ENCODE peak calls at places on chromosomes 12 and 14, in seven cellular contexts. E is left lung, G is lung, N is gastrocnemius medialis, Q is right cardiac atrium, B is esophagus muscularis mucosa, Z is pancreas. P is an unnamed sample. For H3K9me3, the result is how much of the 10 kb centered on the place peaks cover.

GRCh38 chr12:68953536-68953935 is 20.6 kb upstream of the CPM start:
- DNase-seq in E (no peak), G (no peak), N (no peak), Q (no peak), B (no peak), Z (no peak), P (no peak)

GRCh38 chr12:88036368-88036965 is 7.3 kb upstream of the C12orf50 start:
- DNase-seq in E (no peak), G (no peak), N (no peak), Q (no peak), B (no peak), Z (no peak), P (no peak)

GRCh38 chr14:78904094-78904493 is 733.9 kb downstream of the NRXN3 start:
- DNase-seq in E (no peak), G (no peak), N (no peak), Q (no peak), B (no peak), Z (no peak), P (no peak)

GRCh38 chr14:24422694-24423531 is 6.6 kb downstream of the CBLN3 start:
- DNase-seq in E (no peak), G (no peak), N (no peak), Q (no peak), B (no peak), Z (no peak), P (no peak)

GRCh38 chr12:114916531-114916930 is 232.6 kb upstream of the TBX3 start:
- DNase-seq in E (no peak), G (no peak), N (no peak), Q (no peak), B (no peak), Z (no peak), P (no peak)

GRCh38 chr14:103685276-103686211 is 29.7 kb downstream of the XRCC3 start:
- DNase-seq in E (no peak), G (no peak), N (no peak), Q (no peak), B (no peak), Z (no peak), P (no peak)

GRCh38 chr14:34331728-34332623 is 130.1 kb downstream of the SPTSSA start:
- DNase-seq in E (peak), G (peak), N (peak), Q (peak), B (peak), Z (peak), P (peak)

GRCh38 chr12:114681149-114681849 is 2.7 kb downstream of the TBX3 start:
- DNase-seq in E (no peak), G (no peak), N (no peak), Q (no peak), B (no peak), Z (no peak), P (no peak)

GRCh38 chr14:53953828-53954550 is 2.6 kb downstream of the BMP4 start:
- DNase-seq in E (peak), G (no peak), N (peak), Q (peak), B (no peak), Z (peak), P (no peak)

GRCh38 chr12:79063258-79063657 is 198.7 kb downstream of the SYT1 start:
- DNase-seq in E (no peak), G (no peak), N (no peak), Q (no peak), B (no peak), Z (no peak), P (no peak)

GRCh38 chr14:20436363-20436755 is 393 bp upstream of the KLHL33 start:
- DNase-seq in E (no peak), G (no peak), N (no peak), Q (no peak), B (no peak), Z (no peak), P (no peak)

GRCh38 chr14:20438664-20439063 is 2.7 kb upstream of the KLHL33 start:
- DNase-seq in E (no peak), G (no peak), N (no peak), Q (no peak), B (no peak), Z (no peak), P (no peak)

GRCh38 chr14:20435454-20436362 is at the start of gene KLHL33:
- DNase-seq in E (no peak), G (no peak), N (peak), Q (no peak), B (no peak), Z (no peak), P (no peak)

GRCh38 chr14:20429801-20430669 is 5.9 kb downstream of the KLHL33 start:
- DNase-seq in E (no peak), G (peak), N (peak), Q (no peak), B (no peak), Z (peak), P (no peak)

GRCh38 chr14:20434701-20435453 is 1.1 kb downstream of the KLHL33 start:
- DNase-seq in E (no peak), G (no peak), N (peak), Q (peak), B (no peak), Z (peak), P (peak)
- H3K4me3 ChIP-seq in E (peak), G (no peak), N (peak), Q (peak), B (peak), Z (no peak), P (peak)

DNA sequence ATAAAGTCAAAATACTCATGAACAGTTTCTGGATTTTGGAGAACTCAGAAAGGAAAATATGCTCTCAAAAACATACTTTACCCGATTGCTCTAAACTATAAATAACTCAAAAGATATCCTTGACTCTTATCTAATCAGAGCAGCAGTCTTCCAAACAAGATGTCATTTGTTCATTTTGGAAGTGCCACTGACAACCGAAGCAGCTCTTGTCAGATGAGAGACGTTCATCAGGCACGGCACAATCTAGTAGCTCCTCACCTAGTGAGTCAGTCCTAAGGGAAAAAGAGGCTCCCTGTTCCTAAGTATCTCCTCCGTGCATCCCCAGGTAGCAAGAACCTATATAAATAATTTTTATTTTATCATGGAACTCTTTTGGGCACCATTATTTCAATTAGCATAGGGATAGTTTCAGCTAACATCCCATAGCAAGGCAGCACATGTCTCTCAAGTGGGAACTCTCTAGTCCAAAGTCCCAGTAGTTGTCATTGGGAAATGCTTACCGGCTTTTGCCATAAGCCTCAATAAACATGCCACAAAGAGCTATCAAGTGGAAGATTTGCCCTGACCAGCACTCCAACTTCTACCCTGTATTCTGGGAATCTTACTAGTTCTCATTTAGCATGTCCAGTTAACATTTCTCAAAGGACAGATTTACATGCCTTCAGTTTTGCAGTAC is 14.1 kb upstream of the TMEM263 start:
- DNase-seq in E (no peak), G (no peak), N (no peak), Q (no peak), B (no peak), Z (no peak), P (no peak)
- H3K9me3 ChIP-seq in E (under half), G (under half), N (under half), Q (under half), B (under half), Z (under half), P (under half)

DNA sequence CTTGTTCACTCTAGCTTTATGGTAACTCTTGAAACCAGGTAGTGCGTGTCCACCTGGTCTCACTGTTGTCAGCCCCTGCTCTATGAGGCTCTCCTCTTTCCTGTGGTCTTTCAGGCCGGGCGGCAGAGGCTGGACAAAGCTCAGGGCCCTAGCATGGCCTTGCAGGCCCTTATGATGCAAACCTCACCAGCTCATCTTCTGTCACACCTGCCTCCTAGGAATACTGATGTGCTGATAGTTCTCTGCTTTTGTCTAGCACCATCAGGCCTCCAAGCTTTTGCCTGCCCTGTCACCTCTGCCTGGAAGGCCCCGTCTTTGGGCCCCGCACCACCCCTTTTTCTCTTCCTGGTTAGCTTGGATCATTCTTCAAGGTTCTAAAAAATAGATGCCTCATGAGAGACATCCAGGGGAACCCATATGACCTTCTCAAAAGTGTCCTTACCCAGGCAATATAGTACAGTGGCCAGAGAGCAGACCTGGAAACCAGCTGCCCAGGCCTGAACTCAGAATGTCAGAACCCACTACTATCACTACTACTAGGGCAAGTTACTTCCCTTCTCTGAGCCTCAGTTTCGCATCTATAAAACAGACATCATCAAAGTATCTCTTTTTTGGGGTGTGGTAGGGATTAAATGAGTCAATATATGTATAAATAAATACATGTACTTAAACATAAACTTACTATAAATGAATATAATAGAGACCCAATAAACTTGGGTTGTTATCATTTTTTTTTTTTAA is 91.7 kb downstream of the ZFP36L1 start:
- DNase-seq in E (no peak), G (no peak), N (no peak), Q (no peak), B (no peak), Z (no peak), P (no peak)
- H3K27ac ChIP-seq in E (no peak), G (no peak), N (no peak), Q (no peak), B (no peak), Z (no peak), P (no peak)

GRCh38 chr14:105476937-105477658 is 2.5 kb downstream of the CRIP2 start:
- DNase-seq in E (no peak), G (no peak), N (no peak), Q (peak), B (no peak), Z (no peak), P (no peak)
- H3K4me3 ChIP-seq in E (peak), G (peak), N (peak), Q (peak), B (peak), Z (no peak), P (peak)